ENCODE peak calls at places on chromosomes 5 and 9, in ten cellular contexts. E, J, R, Q, M, B, F, P, V and I are unnamed samples.

GRCh38 chr9:129962889-129963703 is 79.9 kb downstream of the FNBP1 start:
- DNase-seq in F (peak), V (peak), B (no peak), J (peak), Q (peak), E (no peak), P (peak), M (peak), R (peak), I (peak)

GRCh38 chr9:19233344-19233743 is 2.9 kb downstream of the DENND4C start:
- DNase-seq in J (no peak), V (no peak), B (no peak), E (no peak), Q (no peak), P (peak), M (no peak), R (no peak), F (no peak), I (no peak)

GRCh38 chr5:81336528-81336927 is 35.1 kb downstream of the ZCCHC9 start:
- DNase-seq in E (no peak), P (no peak), B (no peak), F (no peak), V (peak), R (no peak), M (no peak), Q (no peak), J (peak), I (no peak)

GRCh38 chr5:158538506-158539074 is 561.1 kb downstream of the EBF1 start:
- DNase-seq in F (no peak), E (no peak), M (no peak), J (no peak), B (no peak), V (no peak), R (no peak), P (no peak), Q (peak), I (peak)

GRCh38 chr5:9399094-9399493 is 146.8 kb downstream of the SEMA5A start:
- DNase-seq in R (no peak), F (no peak), Q (no peak), P (no peak), B (no peak), J (no peak), E (no peak), M (no peak), V (no peak), I (no peak)

GRCh38 chr5:90233496-90233895 is 176.1 kb downstream of the CETN3 start:
- DNase-seq in P (no peak), F (no peak), E (no peak), B (no peak), M (no peak), R (no peak), Q (no peak), J (peak), V (peak), I (no peak)

GRCh38 chr5:148172377-148172776 is 4.0 kb downstream of the SPINK14 start:
- DNase-seq in F (no peak), J (no peak), Q (no peak), R (no peak), P (no peak), B (no peak), M (no peak), V (no peak), E (no peak), I (no peak)

GRCh38 chr5:111146053-111146452 is 53.9 kb downstream of the WDR36 start:
- DNase-seq in F (no peak), M (no peak), P (no peak), J (no peak), Q (no peak), B (no peak), E (no peak), V (no peak), R (no peak), I (no peak)

GRCh38 chr9:121059513-121059912 is 9.4 kb upstream of the C5 start:
- DNase-seq in J (no peak), V (no peak), P (no peak), M (no peak), E (no peak), R (no peak), F (no peak), Q (no peak), B (no peak), I (no peak)

GRCh38 chr9:4855861-4856260 is 63.1 kb downstream of the RCL1 start:
- DNase-seq in J (peak), R (peak), P (peak), F (no peak), Q (no peak), V (peak), B (no peak), M (peak), E (peak), I (no peak)

GRCh38 chr9:109088221-109088620 is 31.5 kb downstream of the TMEM245 start:
- DNase-seq in J (no peak), E (no peak), R (peak), B (no peak), Q (no peak), P (no peak), V (no peak), F (no peak), M (no peak), I (no peak)

GRCh38 chr9:114396558-114397218 is 8.9 kb upstream of the AKNA start:
- DNase-seq in Q (no peak), P (peak), B (peak), V (peak), F (no peak), E (peak), J (peak), R (peak), M (peak), I (no peak)

GRCh38 chr5:119409235-119409815 is 43.0 kb upstream of the HSD17B4 start:
- DNase-seq in M (peak), F (no peak), B (no peak), R (no peak), E (no peak), J (no peak), P (no peak), V (no peak), Q (peak), I (no peak)

GRCh38 chr5:34524123-34524522 is 132.0 kb upstream of the RAI14 start:
- DNase-seq in M (peak), R (peak), E (no peak), B (no peak), J (peak), P (peak), Q (no peak), F (peak), V (peak), I (no peak)

GRCh38 chr5:168467755-168468280 is 18.5 kb upstream of the RARS1 start:
- DNase-seq in E (no peak), P (no peak), R (no peak), B (no peak), J (no peak), F (no peak), M (no peak), Q (no peak), V (no peak), I (no peak)

GRCh38 chr5:35316611-35317307 is 86.5 kb upstream of the PRLR start:
- DNase-seq in J (no peak), P (no peak), V (no peak), M (no peak), Q (peak), E (no peak), R (peak), B (no peak), F (no peak), I (no peak)

GRCh38 chr9:108053555-108054061 is 564.0 kb upstream of the KLF4 start:
- DNase-seq in B (peak), F (no peak), M (peak), P (peak), R (peak), Q (no peak), J (peak), E (peak), V (peak), I (no peak)

GRCh38 chr5:38463634-38464521 is 92.6 kb downstream of the LIFR start:
- DNase-seq in J (peak), B (peak), E (peak), M (no peak), Q (no peak), R (peak), P (peak), V (peak), F (no peak), I (no peak)

GRCh38 chr5:24899180-24899579 is 254.4 kb upstream of the CDH10 start:
- DNase-seq in R (no peak), F (no peak), V (no peak), B (no peak), J (peak), M (no peak), Q (no peak), E (no peak), P (no peak), I (no peak)

GRCh38 chr5:43140286-43140685 is 19.6 kb downstream of the ZNF131 start:
- DNase-seq in V (peak), P (peak), F (no peak), J (no peak), R (peak), B (no peak), M (no peak), Q (no peak), E (no peak), I (no peak)

GRCh38 chr9:107190031-107190935 is 92.8 kb upstream of the RAD23B start:
- DNase-seq in P (peak), R (peak), V (peak), Q (no peak), F (no peak), B (no peak), M (no peak), J (peak), E (peak), I (no peak)

GRCh38 chr5:107272954-107273353 is 397.8 kb downstream of the EFNA5 start:
- DNase-seq in V (no peak), M (no peak), F (no peak), E (no peak), Q (no peak), J (no peak), R (peak), P (no peak), B (no peak), I (no peak)

GRCh38 chr9:38619556-38620447 is 594 bp downstream of the ANKRD18A start:
- DNase-seq in P (no peak), B (no peak), V (no peak), F (peak), R (no peak), Q (no peak), E (no peak), M (no peak), J (no peak), I (peak)

GRCh38 chr5:115343855-115344254 is 47.4 kb upstream of the CCDC112 start:
- DNase-seq in B (no peak), E (peak), V (peak), J (peak), M (no peak), F (no peak), Q (no peak), P (peak), R (peak), I (no peak)

GRCh38 chr5:81182396-81183390 is 50.4 kb upstream of the CKMT2 start:
- DNase-seq in V (no peak), F (no peak), Q (no peak), M (no peak), J (no peak), P (no peak), E (no peak), R (no peak), B (no peak), I (no peak)

GRCh38 chr9:93365427-93366118 is 85.9 kb upstream of the FAM120A start:
- DNase-seq in F (no peak), P (no peak), Q (no peak), B (no peak), V (no peak), J (no peak), R (no peak), M (no peak), E (no peak), I (no peak)

GRCh38 chr5:160311491-160312138 is 749 bp downstream of the CCNJL start:
- DNase-seq in R (no peak), F (peak), P (no peak), B (no peak), V (no peak), M (no peak), J (peak), Q (peak), E (no peak), I (no peak)

GRCh38 chr5:103031607-103032006 is 88.3 kb downstream of the GIN1 start:
- DNase-seq in V (peak), R (no peak), F (no peak), B (no peak), M (no peak), Q (peak), P (no peak), E (no peak), J (peak), I (no peak)
- TF ChIP-seq CTCF in V (peak), R (peak), F (peak), B (no peak), M (peak), Q (no peak), P (peak), E (peak), J (peak), I (peak)

GRCh38 chr9:112885324-112885723 is 5.4 kb downstream of the SLC46A2 start:
- DNase-seq in E (no peak), Q (no peak), V (no peak), M (no peak), J (no peak), P (no peak), R (no peak), B (no peak), F (no peak), I (no peak)

GRCh38 chr9:112886351-112886750 is 4.3 kb downstream of the SLC46A2 start:
- DNase-seq in R (no peak), F (no peak), Q (no peak), J (no peak), P (no peak), V (no peak), B (no peak), E (no peak), M (no peak), I (no peak)

GRCh38 chr9:112884721-112885120 is 6.0 kb downstream of the SLC46A2 start:
- DNase-seq in M (no peak), V (no peak), R (no peak), P (no peak), Q (no peak), E (no peak), F (no peak), J (no peak), B (no peak), I (no peak)

GRCh38 chr9:112890106-112891081 is at the start of gene SLC46A2:
- DNase-seq in Q (no peak), J (no peak), M (no peak), P (no peak), V (no peak), R (no peak), B (no peak), E (no peak), F (no peak), I (no peak)

DNA sequence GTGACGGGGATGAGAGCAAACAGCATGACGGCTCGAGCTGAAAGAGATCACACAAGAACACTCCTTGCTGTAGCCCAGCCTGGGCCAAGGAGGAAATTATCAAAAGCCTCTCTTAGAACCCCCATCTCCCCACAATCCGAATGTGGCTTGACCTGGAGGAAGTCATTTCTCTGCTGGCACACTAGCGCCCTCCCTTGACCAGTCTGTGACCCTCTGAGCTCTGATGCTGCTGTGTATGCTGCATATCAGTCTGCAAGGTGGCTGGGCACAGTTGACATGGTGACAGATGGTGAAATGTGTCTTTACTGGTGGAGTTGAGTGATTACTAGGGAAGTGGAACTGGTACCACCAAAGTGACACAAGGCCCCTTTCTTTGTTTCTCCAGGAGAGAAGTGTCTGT is 3.3 kb downstream of the SLC46A2 start:
- DNase-seq in P (no peak), Q (no peak), R (peak), B (no peak), E (no peak), M (peak), V (no peak), J (no peak), F (no peak), I (no peak)
- TF ChIP-seq CTCF in P (no peak), Q (no peak), R (peak), B (no peak), E (peak), M (peak), V (peak), J (no peak), F (no peak), I (peak)

GRCh38 chr5:123670981-123671557 is 159.1 kb downstream of the CSNK1G3 start:
- DNase-seq in P (peak), V (peak), J (peak), F (peak), E (peak), Q (peak), M (peak), B (peak), R (peak), I (peak)

GRCh38 chr5:123664961-123665360 is 153.0 kb downstream of the CSNK1G3 start:
- DNase-seq in M (no peak), Q (no peak), J (peak), P (no peak), F (no peak), V (no peak), R (no peak), B (no peak), E (no peak), I (no peak)

GRCh38 chr5:123665822-123666371 is 153.9 kb downstream of the CSNK1G3 start:
- DNase-seq in B (no peak), V (no peak), Q (no peak), M (no peak), F (no peak), P (no peak), J (no peak), E (no peak), R (no peak), I (no peak)
- TF ChIP-seq CTCF in B (no peak), V (no peak), Q (no peak), M (no peak), F (peak), P (no peak), J (no peak), E (no peak), R (no peak), I (no peak)

DNA sequence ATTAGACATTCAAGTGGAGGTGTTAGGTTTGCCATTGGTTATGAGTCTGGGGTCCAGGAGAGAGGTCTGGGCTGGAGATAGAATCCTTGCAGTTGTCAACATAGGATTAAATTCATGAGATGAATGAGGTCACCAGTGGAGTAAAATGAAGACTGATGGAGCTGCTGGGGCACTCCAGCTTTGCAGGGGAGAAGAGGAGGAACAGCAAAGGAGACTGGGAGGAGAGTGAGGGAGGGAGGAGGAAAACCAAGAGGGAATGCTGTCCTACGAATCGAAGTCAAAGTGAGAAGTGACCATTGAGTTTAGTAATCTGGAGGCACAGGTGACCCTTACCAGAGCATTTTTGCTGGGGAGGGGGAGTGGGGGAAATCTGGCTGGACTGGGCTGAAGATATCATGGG is 178.2 kb upstream of the NR3C1 start:
- DNase-seq in E (no peak), P (no peak), M (no peak), Q (no peak), R (no peak), V (no peak), B (no peak), F (no peak), J (no peak), I (no peak)
- TF ChIP-seq CTCF in E (no peak), P (no peak), M (no peak), Q (no peak), R (no peak), V (no peak), B (no peak), F (no peak), J (no peak), I (no peak)

GRCh38 chr5:2207966-2208544 is 325.3 kb upstream of the IRX4 start:
- DNase-seq in J (no peak), R (peak), F (no peak), P (no peak), Q (no peak), M (peak), V (no peak), E (no peak), B (no peak), I (no peak)
- TF ChIP-seq CTCF in J (no peak), R (no peak), F (no peak), P (no peak), Q (no peak), M (peak), V (no peak), E (no peak), B (no peak), I (no peak)

GRCh38 chr5:154709368-154710305 is 45.5 kb upstream of the LARP1 start:
- DNase-seq in J (no peak), B (no peak), E (no peak), Q (no peak), P (no peak), R (no peak), V (no peak), M (no peak), F (no peak), I (no peak)
- TF ChIP-seq CTCF in J (no peak), B (no peak), E (no peak), Q (no peak), P (no peak), R (no peak), V (no peak), M (no peak), F (no peak), I (no peak)

DNA sequence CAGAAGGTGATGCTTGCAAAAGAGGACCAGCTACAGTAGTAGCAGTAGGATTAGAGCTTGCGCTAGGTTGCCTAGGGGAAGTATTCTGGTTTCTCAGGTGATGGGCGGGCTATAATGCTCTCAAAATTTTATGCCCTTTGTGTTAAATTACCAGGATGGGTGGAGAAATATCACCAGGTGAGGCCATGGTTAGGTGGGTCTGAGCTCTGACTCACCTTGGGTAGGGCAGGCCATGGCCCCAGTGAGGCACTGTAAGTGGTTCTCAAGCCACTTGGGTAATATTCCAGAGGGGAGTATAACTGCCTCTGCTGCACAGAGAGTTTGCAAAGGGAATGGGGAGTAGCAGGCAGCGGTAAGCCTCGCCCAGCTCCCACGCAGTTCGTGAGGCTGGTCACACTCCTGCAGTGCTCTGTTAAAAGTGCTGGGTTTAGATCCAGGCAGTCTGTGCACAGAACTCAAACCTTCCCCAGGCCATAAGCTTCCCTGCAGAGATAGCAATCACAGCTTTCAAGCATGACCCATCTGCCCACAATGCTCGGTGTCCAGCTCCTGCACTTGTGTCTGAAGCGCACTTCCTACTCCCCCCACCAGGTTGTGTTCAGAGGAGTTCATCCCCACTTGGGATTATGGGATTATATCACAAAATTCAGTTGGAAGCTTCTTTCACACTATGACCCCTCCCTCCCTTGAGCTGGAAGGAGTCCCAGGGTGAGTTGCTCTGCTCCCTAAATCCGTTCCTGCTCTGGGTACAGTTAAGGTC is 575.0 kb downstream of the CHSY3 start:
- DNase-seq in Q (no peak), B (no peak), M (no peak), R (no peak), P (no peak), V (no peak), J (no peak), F (no peak), E (no peak), I (no peak)
- TF ChIP-seq CTCF in Q (no peak), B (no peak), M (no peak), R (no peak), P (no peak), V (peak), J (no peak), F (no peak), E (no peak), I (no peak)